ENCODE peak calls at places on chromosome 10, in six cellular contexts. J is PC-3, N is OCI-LY7, W is hepatocyte, L is GM23338, E is HCT116. G is an unnamed sample.

GRCh38 chr10:70309661-70310060 is 25.9 kb upstream of the NPFFR1 start:
- DNase-seq in J (no peak), N (no peak), W (no peak), L (no peak), E (no peak), G (no peak)

GRCh38 chr10:61902448-61903183 is 1.1 kb downstream of the ARID5B start:
- DNase-seq in J (peak; percentile 95), N (peak; percentile 81), W (peak; percentile 68), L (peak; percentile 64), E (peak; percentile 51), G (peak; percentile 77)

GRCh38 chr10:75910032-75910431 is 478.6 kb downstream of the LRMDA start:
- DNase-seq in J (peak; percentile 90), N (no peak), W (peak; percentile 34), L (peak; percentile 36), E (no peak), G (peak; percentile 65)

GRCh38 chr10:14466256-14466655 is 135.5 kb upstream of the FRMD4A start:
- DNase-seq in J (peak; percentile 2), N (no peak), W (no peak), L (no peak), E (no peak), G (peak; percentile 19)

GRCh38 chr10:72682626-72683025 is 9.3 kb upstream of the MCU start:
- DNase-seq in J (no peak), N (no peak), W (no peak), L (no peak), E (no peak), G (peak; percentile 54)

GRCh38 chr10:116947838-116948529 is 57.0 kb downstream of the SHTN1 start:
- DNase-seq in J (peak; percentile 81), N (no peak), W (peak; percentile 22), L (peak; percentile 74), E (peak; percentile 59), G (peak; percentile 20)

GRCh38 chr10:48251152-48251524 is 23.4 kb downstream of the FRMPD2 start:
- DNase-seq in J (no peak), N (no peak), W (no peak), L (no peak), E (no peak), G (no peak)

GRCh38 chr10:101782811-101783735 is at the start of gene NPM3:
- DNase-seq in J (peak; percentile 64), N (peak; percentile 90), W (peak; percentile 94), L (peak; percentile 98), E (peak; percentile 59), G (peak; percentile 95)

GRCh38 chr10:74745449-74745848 is 81.0 kb upstream of the KAT6B start:
- DNase-seq in J (no peak), N (no peak), W (no peak), L (no peak), E (no peak), G (no peak)

GRCh38 chr10:131070856-131071255 is 240.7 kb downstream of the TCERG1L start:
- DNase-seq in J (no peak), N (no peak), W (no peak), L (no peak), E (no peak), G (no peak)

GRCh38 chr10:99285846-99286245 is 43.3 kb upstream of the CNNM1 start:
- DNase-seq in J (no peak), N (no peak), W (no peak), L (no peak), E (no peak), G (peak; percentile 44)

GRCh38 chr10:82883588-82883987 is 1008.6 kb downstream of the NRG3 start:
- DNase-seq in J (no peak), N (no peak), W (no peak), L (no peak), E (no peak), G (peak; percentile 15)

GRCh38 chr10:123782549-123782948 is 109.1 kb downstream of the CPXM2 start:
- DNase-seq in J (no peak), N (no peak), W (no peak), L (no peak), E (no peak), G (no peak)

GRCh38 chr10:91201213-91201996 is 19.1 kb upstream of the PCGF5 start:
- DNase-seq in J (no peak), N (peak; percentile 24), W (no peak), L (no peak), E (no peak), G (no peak)

GRCh38 chr10:96587255-96588059 is 645 bp upstream of the TM9SF3 start:
- DNase-seq in J (peak; percentile 68), N (peak; percentile 39), W (no peak), L (peak; percentile 76), E (peak; percentile 48), G (peak; percentile 89)

GRCh38 chr10:129742742-129743550 is 221.1 kb downstream of the EBF3 start:
- DNase-seq in J (no peak), N (no peak), W (no peak), L (no peak), E (no peak), G (no peak)

GRCh38 chr10:110141185-110141584 is 66.2 kb upstream of the MXI1 start:
- DNase-seq in J (peak; percentile 9), N (no peak), W (peak; percentile 44), L (no peak), E (no peak), G (peak; percentile 65)

GRCh38 chr10:78382776-78383175 is 349.1 kb downstream of the RPS24 start:
- DNase-seq in J (no peak), N (no peak), W (no peak), L (no peak), E (no peak), G (no peak)

GRCh38 chr10:60809157-60809556 is 30.9 kb downstream of the CDK1 start:
- DNase-seq in J (peak; percentile 68), N (no peak), W (peak; percentile 57), L (no peak), E (no peak), G (peak; percentile 85)

GRCh38 chr10:96082748-96083147 is 39.4 kb downstream of the CCNJ start:
- DNase-seq in J (no peak), N (no peak), W (no peak), L (no peak), E (no peak), G (no peak)

GRCh38 chr10:127431525-127431924 is 117.6 kb upstream of the NPS start:
- DNase-seq in J (no peak), N (no peak), W (no peak), L (no peak), E (no peak), G (no peak)

GRCh38 chr10:35705671-35706070 is 63.6 kb upstream of the FZD8 start:
- DNase-seq in J (no peak), N (no peak), W (peak; percentile 24), L (no peak), E (no peak), G (no peak)

GRCh38 chr10:91088300-91089140 is 131.9 kb upstream of the PCGF5 start:
- DNase-seq in J (peak; percentile 29), N (peak; percentile 37), W (no peak), L (peak; percentile 23), E (peak; percentile 1), G (peak; percentile 42)

GRCh38 chr10:122113161-122113944 is 124.4 kb downstream of the TACC2 start:
- DNase-seq in J (peak; percentile 67), N (no peak), W (peak; percentile 85), L (peak; percentile 81), E (peak; percentile 49), G (peak; percentile 92)

GRCh38 chr10:16597656-16598055 is 76.0 kb upstream of the C1QL3 start:
- DNase-seq in J (no peak), N (no peak), W (no peak), L (no peak), E (no peak), G (peak; percentile 12)

GRCh38 chr10:43264324-43264986 is 2.4 kb downstream of the RASGEF1A start:
- DNase-seq in J (no peak), N (no peak), W (no peak), L (no peak), E (no peak), G (no peak)
- TF ChIP-seq EZH2phosphoT487 in J (no peak), N (no peak), W (no peak), L (no peak), E (no peak), G (no peak)

GRCh38 chr10:98253499-98253898 is 14.5 kb downstream of the LOXL4 start:
- DNase-seq in J (no peak), N (no peak), W (no peak), L (no peak), E (no peak), G (no peak)
- TF ChIP-seq EZH2phosphoT487 in J (no peak), N (no peak), W (no peak), L (no peak), E (no peak), G (no peak)

DNA sequence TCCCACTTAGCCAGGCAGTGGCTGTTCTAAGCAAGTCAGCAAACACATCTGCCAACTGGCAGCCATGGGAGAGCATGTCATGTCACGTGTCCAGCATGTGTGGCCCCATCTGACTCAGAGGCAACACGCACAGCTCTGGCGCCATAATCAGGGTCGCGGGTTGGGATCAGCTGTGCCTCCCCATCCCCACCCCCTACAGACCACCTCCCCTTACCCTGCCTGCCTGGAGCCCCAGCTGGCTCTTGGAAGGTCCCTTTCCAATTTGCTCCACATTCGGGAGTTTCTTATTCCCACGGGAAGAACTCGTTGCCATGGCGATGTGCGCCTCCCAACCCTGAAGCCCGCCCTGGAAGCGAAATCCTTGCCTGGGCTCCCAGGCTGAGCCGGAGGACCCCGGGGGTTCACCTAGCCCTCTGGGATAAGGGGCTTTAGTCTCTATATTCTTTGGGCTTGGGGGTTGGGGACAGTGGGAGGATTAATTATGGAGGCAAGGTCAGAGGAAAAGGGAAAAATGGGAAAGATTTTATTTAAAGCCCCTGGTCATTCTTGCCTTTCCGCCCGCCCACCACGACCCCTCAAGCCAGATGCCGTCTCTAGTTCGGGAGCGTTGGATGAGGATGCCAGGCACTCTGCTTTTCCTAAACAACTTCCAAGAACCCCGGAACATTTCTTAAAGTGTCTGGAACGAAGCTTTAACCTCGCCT is 283.7 kb downstream of the ZEB1 start:
- DNase-seq in J (no peak), N (no peak), W (peak; percentile 70), L (peak; percentile 78), E (no peak), G (peak; percentile 96)
- TF ChIP-seq EZH2phosphoT487 in J (no peak), N (no peak), W (no peak), L (no peak), E (no peak), G (no peak)

GRCh38 chr10:77036993-77037734 is 600.4 kb downstream of the KCNMA1 start:
- DNase-seq in J (peak; percentile 74), N (peak; percentile 7), W (peak; percentile 26), L (peak; percentile 86), E (peak; percentile 51), G (peak; percentile 15)

GRCh38 chr10:77037735-77038411 is 599.7 kb downstream of the KCNMA1 start:
- DNase-seq in J (no peak), N (no peak), W (no peak), L (peak; percentile 24), E (no peak), G (no peak)

GRCh38 chr10:77041636-77042258 is 595.9 kb downstream of the KCNMA1 start:
- DNase-seq in J (no peak), N (no peak), W (no peak), L (no peak), E (no peak), G (no peak)

GRCh38 chr10:77034795-77035194 is 602.8 kb downstream of the KCNMA1 start:
- DNase-seq in J (no peak), N (no peak), W (no peak), L (no peak), E (no peak), G (no peak)

DNA sequence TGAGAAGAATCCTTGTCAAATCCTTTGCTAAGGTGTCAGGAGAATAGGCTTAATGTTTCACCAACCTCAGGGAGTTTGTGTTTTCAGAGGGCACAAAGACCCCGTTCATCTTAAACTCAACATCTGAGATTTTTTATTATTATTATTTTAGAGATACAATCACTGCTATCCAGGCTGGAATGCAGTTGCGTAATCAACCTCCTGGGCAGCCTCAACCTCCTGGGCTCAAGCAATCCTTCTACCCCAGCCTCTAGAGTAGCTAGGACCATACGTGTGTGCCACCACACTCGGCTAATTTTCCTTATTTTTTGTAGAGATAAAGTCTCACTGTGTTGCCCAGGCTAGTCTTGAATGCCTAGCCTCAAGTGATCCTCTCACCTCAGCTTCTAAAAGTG is 599.2 kb downstream of the KCNMA1 start:
- DNase-seq in J (no peak), N (no peak), W (no peak), L (no peak), E (no peak), G (no peak)
- TF ChIP-seq EZH2phosphoT487 in J (no peak), N (no peak), W (no peak), L (no peak), E (no peak), G (no peak)